ENCODE peak calls at places on chromosomes 1 and 21, in eight cellular contexts. E, X, F, D, A, G, C and H are unnamed samples. For H3K4me1, the result is how much of the 10 kb centered on the place peaks cover.

GRCh38 chr1:59411147-59411546 is 114.3 kb downstream of the FGGY start:
- DNase-seq in E (no peak), X (no peak), F (no peak), D (no peak), A (no peak), G (no peak), C (no peak), H (no peak)

GRCh38 chr1:94036721-94037120 is 84.2 kb downstream of the ABCA4 start:
- DNase-seq in E (no peak), X (peak), F (no peak), D (no peak), A (no peak), G (peak), C (no peak), H (no peak)

GRCh38 chr1:185170291-185170848 is 13.4 kb downstream of the SWT1 start:
- DNase-seq in E (peak), X (peak), F (peak), D (no peak), A (no peak), G (peak), C (no peak), H (no peak)

GRCh38 chr21:36863260-36863659 is 103.2 kb downstream of the HLCS start:
- DNase-seq in E (no peak), X (no peak), F (no peak), D (no peak), A (no peak), G (no peak), C (no peak), H (no peak)

GRCh38 chr1:92485374-92486250 is 1.1 kb downstream of the GFI1 start:
- DNase-seq in E (peak), X (no peak), F (no peak), D (peak), A (peak), G (no peak), C (no peak), H (peak)

GRCh38 chr1:66860529-66860928 is 59.5 kb upstream of the INSL5 start:
- DNase-seq in E (no peak), X (no peak), F (no peak), D (no peak), A (no peak), G (no peak), C (no peak), H (no peak)

GRCh38 chr1:161763522-161764098 is 2.5 kb upstream of the ATF6 start:
- DNase-seq in E (no peak), X (no peak), F (no peak), D (peak), A (no peak), G (no peak), C (no peak), H (peak)

GRCh38 chr21:39774252-39774651 is 29.3 kb downstream of the IGSF5 start:
- DNase-seq in E (no peak), X (no peak), F (no peak), D (no peak), A (no peak), G (no peak), C (no peak), H (no peak)

GRCh38 chr1:235946570-235946981 is 79.9 kb upstream of the LYST start:
- DNase-seq in E (no peak), X (peak), F (no peak), D (no peak), A (no peak), G (peak), C (no peak), H (no peak)

GRCh38 chr1:201756411-201756810 is 72.5 kb upstream of the IPO9 start:
- DNase-seq in E (no peak), X (peak), F (no peak), D (no peak), A (no peak), G (peak), C (no peak), H (no peak)

GRCh38 chr1:100034465-100034864 is 64.7 kb downstream of the SLC35A3 start:
- DNase-seq in E (no peak), X (peak), F (no peak), D (no peak), A (no peak), G (peak), C (no peak), H (no peak)

GRCh38 chr1:199855580-199855979 is 171.9 kb upstream of the NR5A2 start:
- DNase-seq in E (no peak), X (peak), F (no peak), D (no peak), A (no peak), G (peak), C (peak), H (no peak)

GRCh38 chr21:41580758-41581554 is 73.0 kb upstream of the TMPRSS2 start:
- DNase-seq in E (no peak), X (no peak), F (no peak), D (no peak), A (no peak), G (no peak), C (peak), H (no peak)

GRCh38 chr1:97192872-97193572 is 471.4 kb downstream of the PTBP2 start:
- DNase-seq in E (no peak), X (peak), F (no peak), D (no peak), A (no peak), G (peak), C (peak), H (no peak)

GRCh38 chr21:39616373-39616772 is 3.6 kb downstream of the B3GALT5 start:
- DNase-seq in E (no peak), X (no peak), F (no peak), D (no peak), A (no peak), G (no peak), C (no peak), H (no peak)

GRCh38 chr1:231684333-231685244 is 58.0 kb downstream of the DISC1 start:
- DNase-seq in E (no peak), X (peak), F (no peak), D (no peak), A (no peak), G (no peak), C (no peak), H (no peak)

GRCh38 chr1:208683141-208683540 is 439.0 kb upstream of the PLXNA2 start:
- DNase-seq in E (no peak), X (no peak), F (no peak), D (no peak), A (no peak), G (no peak), C (no peak), H (no peak)

GRCh38 chr21:34080693-34081092 is 7.3 kb downstream of the MRPS6 start:
- DNase-seq in E (no peak), X (no peak), F (no peak), D (no peak), A (no peak), G (no peak), C (no peak), H (no peak)

GRCh38 chr21:34085129-34085528 is 11.8 kb downstream of the MRPS6 start:
- DNase-seq in E (no peak), X (no peak), F (no peak), D (no peak), A (no peak), G (no peak), C (no peak), H (no peak)

GRCh38 chr21:34083357-34083756 is 10.0 kb downstream of the MRPS6 start:
- DNase-seq in E (no peak), X (no peak), F (no peak), D (no peak), A (no peak), G (no peak), C (no peak), H (no peak)

GRCh38 chr21:34078915-34079314 is 5.5 kb downstream of the MRPS6 start:
- DNase-seq in E (no peak), X (no peak), F (no peak), D (no peak), A (no peak), G (no peak), C (no peak), H (no peak)

GRCh38 chr21:34082769-34083168 is 9.4 kb downstream of the MRPS6 start:
- DNase-seq in E (no peak), X (no peak), F (no peak), D (no peak), A (no peak), G (no peak), C (no peak), H (no peak)
- H3K4me1 ChIP-seq in E (under half), X (under half), F (half or more), D (half or more), A (under half), G (under half), C (under half), H (half or more)

GRCh38 chr1:43934986-43935324 is 1.4 kb downstream of the ARTN start:
- DNase-seq in E (no peak), X (no peak), F (no peak), D (no peak), A (no peak), G (no peak), C (no peak), H (no peak)
- H3K4me3 ChIP-seq in E (no peak), X (no peak), F (no peak), D (no peak), A (no peak), G (no peak), C (peak), H (no peak)

GRCh38 chr1:89394851-89395250 is 31.0 kb downstream of the GBP6 start:
- DNase-seq in E (no peak), X (no peak), F (no peak), D (no peak), A (no peak), G (no peak), C (no peak), H (no peak)
- H3K4me1 ChIP-seq in E (under half), X (under half), F (under half), D (under half), A (under half), G (under half), C (under half), H (under half)

GRCh38 chr21:31185663-31186062 is 147.4 kb upstream of the KRTAP19-8 start:
- DNase-seq in E (no peak), X (no peak), F (no peak), D (peak), A (no peak), G (no peak), C (no peak), H (no peak)
- H3K4me3 ChIP-seq in E (no peak), X (no peak), F (no peak), D (peak), A (peak), G (no peak), C (no peak), H (peak)

DNA sequence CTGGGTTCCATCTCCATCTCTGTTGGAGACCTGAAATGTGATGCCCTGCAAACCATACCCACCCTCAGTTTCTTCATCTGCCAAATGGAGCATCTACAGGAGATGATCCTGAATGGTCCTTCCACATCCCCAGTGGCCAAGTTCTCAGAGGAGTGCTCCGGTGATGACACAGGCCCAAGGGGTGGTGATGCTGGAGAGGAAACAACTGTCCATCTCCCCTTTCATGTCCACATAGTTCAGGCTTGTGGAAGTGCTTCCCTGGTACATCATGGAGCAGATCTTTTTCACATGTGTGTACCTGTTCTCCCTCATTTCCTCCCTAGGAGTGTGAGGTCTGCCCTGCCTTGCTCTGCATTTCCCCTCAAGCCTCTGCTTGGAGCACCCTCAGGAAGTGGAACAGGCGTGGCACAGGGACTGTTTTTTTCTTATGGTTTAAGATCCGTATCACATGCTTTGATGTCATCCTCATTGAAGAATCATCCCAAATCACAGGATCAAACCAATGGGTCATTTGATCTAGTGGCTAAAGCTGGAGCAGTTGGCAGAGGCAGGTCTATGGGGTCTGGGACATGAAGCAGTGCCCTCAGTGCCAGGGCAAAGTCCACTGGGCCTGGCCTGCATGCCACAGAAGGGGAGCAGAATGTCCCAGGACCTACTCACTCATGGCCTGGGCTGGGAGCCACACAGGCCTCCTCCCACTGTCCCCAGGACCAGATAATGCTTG is 8.2 kb upstream of the TRIM63 start:
- DNase-seq in E (no peak), X (no peak), F (no peak), D (no peak), A (no peak), G (no peak), C (no peak), H (no peak)
- H3K4me1 ChIP-seq in E (under half), X (under half), F (under half), D (under half), A (under half), G (under half), C (under half), H (under half)